ENCODE peak calls at places on chromosomes 7 and 10, in five cellular contexts. Q is frontal cortex, D is NCI-H345, O is DMS 273 treated with DMSO at 0.1 percent for 48 hours, Y is foreskin fibroblast. A is an unnamed sample.
A peak's percentile ranks its signal among the peaks of the same experiment; 100 is the strongest.

GRCh38 chr10:70540089-70540788 is 61.7 kb downstream of the PALD1 start:
- DNase-seq in Q (no peak), D (no peak), O (no peak), Y (peak; percentile 41), A (peak; percentile 68)

GRCh38 chr7:17027143-17027802 is 145.5 kb upstream of the AGR3 start:
- DNase-seq in Q (no peak), D (no peak), O (no peak), Y (peak; percentile 64), A (peak; percentile 29)

GRCh38 chr7:103121641-103122040 is 27.3 kb downstream of the NAPEPLD start:
- DNase-seq in Q (no peak), D (no peak), O (no peak), Y (no peak), A (no peak)

GRCh38 chr10:133379152-133379800 is at the start of gene PAOX:
- DNase-seq in Q (peak; percentile 92), D (peak; percentile 19), O (no peak), Y (peak; percentile 85), A (peak; percentile 94)

GRCh38 chr10:18216482-18216881 is 76.3 kb downstream of the CACNB2 start:
- DNase-seq in Q (no peak), D (no peak), O (no peak), Y (peak; percentile 79), A (peak; percentile 60)

GRCh38 chr10:31770307-31770902 is 158.2 kb downstream of the ARHGAP12 start:
- DNase-seq in Q (peak; percentile 59), D (no peak), O (no peak), Y (peak; percentile 33), A (no peak)

GRCh38 chr7:37669818-37670217 is 13.7 kb upstream of the GPR141 start:
- DNase-seq in Q (no peak), D (no peak), O (no peak), Y (no peak), A (no peak)

GRCh38 chr7:2873686-2874551 is 29.8 kb upstream of the GNA12 start:
- DNase-seq in Q (no peak), D (peak; percentile 42), O (peak; percentile 75), Y (peak; percentile 84), A (peak; percentile 70)

GRCh38 chr7:131370523-131370968 is 42.9 kb downstream of the MKLN1 start:
- DNase-seq in Q (no peak), D (no peak), O (no peak), Y (peak; percentile 39), A (peak; percentile 16)

GRCh38 chr10:1642600-1643160 is 94.6 kb downstream of the ADARB2 start:
- DNase-seq in Q (no peak), D (no peak), O (no peak), Y (no peak), A (no peak)

GRCh38 chr10:129096340-129096984 is 370.6 kb upstream of the MGMT start:
- DNase-seq in Q (no peak), D (peak; percentile 19), O (no peak), Y (peak; percentile 62), A (no peak)

GRCh38 chr7:5713124-5713912 is 68.1 kb downstream of the RNF216 start:
- DNase-seq in Q (no peak), D (no peak), O (no peak), Y (no peak), A (no peak)

GRCh38 chr10:117268907-117269306 is 28.0 kb downstream of the SLC18A2 start:
- DNase-seq in Q (no peak), D (no peak), O (no peak), Y (no peak), A (no peak)

GRCh38 chr10:117570880-117571279 is 28.3 kb downstream of the EMX2 start:
- DNase-seq in Q (no peak), D (no peak), O (no peak), Y (no peak), A (no peak)

GRCh38 chr10:42755028-42755451 is 27.6 kb upstream of the BMS1 start:
- DNase-seq in Q (no peak), D (no peak), O (no peak), Y (peak; percentile 18), A (no peak)

GRCh38 chr10:49408437-49409306 is 12.8 kb upstream of the DRGX start:
- DNase-seq in Q (no peak), D (peak; percentile 34), O (no peak), Y (no peak), A (no peak)

GRCh38 chr7:74061840-74062539 is 21.6 kb upstream of the LIMK1 start:
- DNase-seq in Q (peak; percentile 91), D (no peak), O (no peak), Y (peak; percentile 95), A (peak; percentile 94)

GRCh38 chr10:21355591-21356011 is 169.9 kb downstream of the SKIDA1 start:
- DNase-seq in Q (no peak), D (no peak), O (no peak), Y (no peak), A (no peak)

GRCh38 chr7:94367940-94368339 is 26.8 kb upstream of the COL1A2 start:
- DNase-seq in Q (no peak), D (no peak), O (no peak), Y (peak; percentile 76), A (peak; percentile 30)

GRCh38 chr10:70909326-70909935 is 21.1 kb upstream of the PCBD1 start:
- DNase-seq in Q (no peak), D (no peak), O (no peak), Y (no peak), A (no peak)

GRCh38 chr7:46881507-46882127 is 700.3 kb downstream of the TNS3 start:
- DNase-seq in Q (no peak), D (no peak), O (no peak), Y (no peak), A (no peak)

GRCh38 chr7:130141161-130141857 is 63.9 kb downstream of the TMEM209 start:
- DNase-seq in Q (peak; percentile 83), D (no peak), O (no peak), Y (peak; percentile 86), A (no peak)

GRCh38 chr7:51774178-51774577 is 457.6 kb upstream of the COBL start:
- DNase-seq in Q (no peak), D (no peak), O (no peak), Y (no peak), A (no peak)

GRCh38 chr10:121485443-121486139 is 112.7 kb downstream of the FGFR2 start:
- DNase-seq in Q (no peak), D (no peak), O (no peak), Y (no peak), A (no peak)

GRCh38 chr7:20514364-20514763 is 101.1 kb upstream of the ABCB5 start:
- DNase-seq in Q (peak; percentile 6), D (peak; percentile 89), O (peak; percentile 44), Y (no peak), A (no peak)

GRCh38 chr10:117374506-117375359 is 507 bp downstream of the PDZD8 start:
- DNase-seq in Q (peak; percentile 8), D (peak; percentile 56), O (no peak), Y (peak; percentile 35), A (peak; percentile 34)

GRCh38 chr7:50212016-50212325 is 92.5 kb upstream of the IKZF1 start:
- DNase-seq in Q (no peak), D (no peak), O (no peak), Y (no peak), A (no peak)

GRCh38 chr10:113035724-113036312 is 85.8 kb downstream of the TCF7L2 start:
- DNase-seq in Q (no peak), D (no peak), O (no peak), Y (no peak), A (no peak)

GRCh38 chr7:153099235-153099634 is 339.7 kb downstream of the ACTR3B start:
- DNase-seq in Q (no peak), D (no peak), O (no peak), Y (no peak), A (no peak)

A was measured in GM03348.